ENCODE peak calls at places on chromosomes 1 and 21, in six cellular contexts. One of them, this sample, is unnamed.

GRCh38 chr1:151326619-151327222 is 495 bp downstream of the PI4KB start:
- DNase-seq in prostate gland: peak; percentile 15
- DNase-seq in heart right ventricle: no peak
- DNase-seq in heart left ventricle: peak; percentile 71
- DNase-seq in RWPE1: peak; percentile 67
- DNase-seq in HFFc6: no peak
- DNase-seq in this sample: peak; percentile 88

GRCh38 chr1:173353346-173353745 is 123.8 kb upstream of the PRDX6 start:
- DNase-seq in prostate gland: no peak
- DNase-seq in heart right ventricle: no peak
- DNase-seq in heart left ventricle: no peak
- DNase-seq in RWPE1: no peak
- DNase-seq in HFFc6: no peak
- DNase-seq in this sample: no peak

GRCh38 chr1:234250747-234251146 is 122.5 kb upstream of the COA6 start:
- DNase-seq in prostate gland: no peak
- DNase-seq in heart right ventricle: no peak
- DNase-seq in heart left ventricle: no peak
- DNase-seq in RWPE1: no peak
- DNase-seq in HFFc6: no peak
- DNase-seq in this sample: no peak

GRCh38 chr1:47371016-47371517 is 37.5 kb downstream of the CMPK1 start:
- DNase-seq in prostate gland: no peak
- DNase-seq in heart right ventricle: no peak
- DNase-seq in heart left ventricle: no peak
- DNase-seq in RWPE1: no peak
- DNase-seq in HFFc6: no peak
- DNase-seq in this sample: no peak

GRCh38 chr1:18962855-18963737 is 6.6 kb upstream of the IFFO2 start:
- DNase-seq in prostate gland: no peak
- DNase-seq in heart right ventricle: no peak
- DNase-seq in heart left ventricle: no peak
- DNase-seq in RWPE1: no peak
- DNase-seq in HFFc6: no peak
- DNase-seq in this sample: no peak

GRCh38 chr21:15638856-15639549 is 90.8 kb upstream of the USP25 start:
- DNase-seq in prostate gland: peak; percentile 89
- DNase-seq in heart right ventricle: no peak
- DNase-seq in heart left ventricle: no peak
- DNase-seq in RWPE1: peak; percentile 34
- DNase-seq in HFFc6: no peak
- DNase-seq in this sample: no peak

GRCh38 chr1:154534263-154534844 is 24.1 kb downstream of the UBE2Q1 start:
- DNase-seq in prostate gland: peak; percentile 32
- DNase-seq in heart right ventricle: no peak
- DNase-seq in heart left ventricle: no peak
- DNase-seq in RWPE1: peak; percentile 77
- DNase-seq in HFFc6: no peak
- DNase-seq in this sample: peak; percentile 38

GRCh38 chr1:145960468-145961108 is 2.8 kb upstream of the LIX1L start:
- DNase-seq in prostate gland: peak; percentile 63
- DNase-seq in heart right ventricle: peak; percentile 87
- DNase-seq in heart left ventricle: peak; percentile 90
- DNase-seq in RWPE1: no peak
- DNase-seq in HFFc6: peak; percentile 36
- DNase-seq in this sample: peak; percentile 42

GRCh38 chr1:10644307-10645128 is 151.9 kb downstream of the CASZ1 start:
- DNase-seq in prostate gland: no peak
- DNase-seq in heart right ventricle: no peak
- DNase-seq in heart left ventricle: no peak
- DNase-seq in RWPE1: peak; percentile 88
- DNase-seq in HFFc6: no peak
- DNase-seq in this sample: no peak

GRCh38 chr1:182169203-182169602 is 107.7 kb upstream of the ZNF648 start:
- DNase-seq in prostate gland: no peak
- DNase-seq in heart right ventricle: no peak
- DNase-seq in heart left ventricle: peak; percentile 34
- DNase-seq in RWPE1: no peak
- DNase-seq in HFFc6: no peak
- DNase-seq in this sample: no peak

GRCh38 chr1:183323849-183324683 is 94.1 kb downstream of the NMNAT2 start:
- DNase-seq in prostate gland: no peak
- DNase-seq in heart right ventricle: no peak
- DNase-seq in heart left ventricle: no peak
- DNase-seq in RWPE1: no peak
- DNase-seq in HFFc6: no peak
- DNase-seq in this sample: no peak

GRCh38 chr1:81118550-81118949 is 682.2 kb upstream of the ADGRL2 start:
- DNase-seq in prostate gland: no peak
- DNase-seq in heart right ventricle: no peak
- DNase-seq in heart left ventricle: no peak
- DNase-seq in RWPE1: peak; percentile 8
- DNase-seq in HFFc6: no peak
- DNase-seq in this sample: no peak

GRCh38 chr1:151776665-151777062 is 13.4 kb upstream of the MRPL9 start:
- DNase-seq in prostate gland: no peak
- DNase-seq in heart right ventricle: no peak
- DNase-seq in heart left ventricle: no peak
- DNase-seq in RWPE1: no peak
- DNase-seq in HFFc6: no peak
- DNase-seq in this sample: no peak

GRCh38 chr1:96236156-96236739 is 485.3 kb upstream of the PTBP2 start:
- DNase-seq in prostate gland: peak; percentile 12
- DNase-seq in heart right ventricle: no peak
- DNase-seq in heart left ventricle: no peak
- DNase-seq in RWPE1: peak; percentile 17
- DNase-seq in HFFc6: peak; percentile 55
- DNase-seq in this sample: peak; percentile 10

GRCh38 chr21:46055863-46056281 is 42.0 kb upstream of the COL6A2 start:
- DNase-seq in prostate gland: no peak
- DNase-seq in heart right ventricle: no peak
- DNase-seq in heart left ventricle: no peak
- DNase-seq in RWPE1: no peak
- DNase-seq in HFFc6: no peak
- DNase-seq in this sample: no peak

GRCh38 chr1:58783090-58783992 is 506 bp downstream of the JUN start:
- DNase-seq in prostate gland: peak; percentile 49
- DNase-seq in heart right ventricle: peak; percentile 66
- DNase-seq in heart left ventricle: peak; percentile 58
- DNase-seq in RWPE1: no peak
- DNase-seq in HFFc6: peak; percentile 43
- DNase-seq in this sample: peak; percentile 31

GRCh38 chr1:35298464-35298863 is 30.0 kb downstream of the ZMYM4 start:
- DNase-seq in prostate gland: peak; percentile 40
- DNase-seq in heart right ventricle: no peak
- DNase-seq in heart left ventricle: peak; percentile 23
- DNase-seq in RWPE1: peak; percentile 19
- DNase-seq in HFFc6: peak; percentile 21
- DNase-seq in this sample: peak; percentile 50

DNA sequence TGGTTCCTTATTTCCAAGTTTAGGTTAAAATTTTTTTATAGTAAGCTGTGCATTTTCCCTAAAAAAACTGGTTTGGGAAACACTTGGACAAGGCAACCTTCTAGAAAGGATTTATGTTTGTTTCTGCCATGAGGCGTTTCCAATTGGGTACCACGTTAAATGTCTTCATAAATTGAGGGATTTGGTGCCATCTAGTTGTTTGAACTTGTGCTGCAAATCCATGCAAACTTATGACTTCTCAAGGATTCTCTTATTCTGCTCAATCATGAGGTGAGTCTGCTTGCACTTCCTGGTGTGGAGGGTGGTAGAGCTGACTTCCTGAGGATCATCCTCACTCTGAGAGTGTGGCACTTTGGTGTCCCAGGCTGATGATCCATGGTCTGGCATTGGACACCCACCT is 123.3 kb downstream of the PCNX2 start:
- DNase-seq in prostate gland: peak; percentile 4
- DNase-seq in heart right ventricle: no peak
- DNase-seq in heart left ventricle: no peak
- DNase-seq in RWPE1: no peak
- DNase-seq in HFFc6: peak; percentile 11
- DNase-seq in this sample: no peak
- TF ChIP-seq CTCF in prostate gland: no peak
- TF ChIP-seq CTCF in heart right ventricle: peak; percentile 64
- TF ChIP-seq CTCF in heart left ventricle: peak; percentile 50
- TF ChIP-seq CTCF in RWPE1: no peak
- TF ChIP-seq CTCF in HFFc6: peak; percentile 52
- TF ChIP-seq CTCF in this sample: no peak

GRCh38 chr1:21629971-21630370 is 39.2 kb downstream of the RAP1GAP start:
- DNase-seq in prostate gland: no peak
- DNase-seq in heart right ventricle: no peak
- DNase-seq in heart left ventricle: no peak
- DNase-seq in RWPE1: no peak
- DNase-seq in HFFc6: no peak
- DNase-seq in this sample: no peak
- TF ChIP-seq CTCF in prostate gland: no peak
- TF ChIP-seq CTCF in heart right ventricle: no peak
- TF ChIP-seq CTCF in heart left ventricle: no peak
- TF ChIP-seq CTCF in RWPE1: no peak
- TF ChIP-seq CTCF in HFFc6: no peak
- TF ChIP-seq CTCF in this sample: no peak

DNA sequence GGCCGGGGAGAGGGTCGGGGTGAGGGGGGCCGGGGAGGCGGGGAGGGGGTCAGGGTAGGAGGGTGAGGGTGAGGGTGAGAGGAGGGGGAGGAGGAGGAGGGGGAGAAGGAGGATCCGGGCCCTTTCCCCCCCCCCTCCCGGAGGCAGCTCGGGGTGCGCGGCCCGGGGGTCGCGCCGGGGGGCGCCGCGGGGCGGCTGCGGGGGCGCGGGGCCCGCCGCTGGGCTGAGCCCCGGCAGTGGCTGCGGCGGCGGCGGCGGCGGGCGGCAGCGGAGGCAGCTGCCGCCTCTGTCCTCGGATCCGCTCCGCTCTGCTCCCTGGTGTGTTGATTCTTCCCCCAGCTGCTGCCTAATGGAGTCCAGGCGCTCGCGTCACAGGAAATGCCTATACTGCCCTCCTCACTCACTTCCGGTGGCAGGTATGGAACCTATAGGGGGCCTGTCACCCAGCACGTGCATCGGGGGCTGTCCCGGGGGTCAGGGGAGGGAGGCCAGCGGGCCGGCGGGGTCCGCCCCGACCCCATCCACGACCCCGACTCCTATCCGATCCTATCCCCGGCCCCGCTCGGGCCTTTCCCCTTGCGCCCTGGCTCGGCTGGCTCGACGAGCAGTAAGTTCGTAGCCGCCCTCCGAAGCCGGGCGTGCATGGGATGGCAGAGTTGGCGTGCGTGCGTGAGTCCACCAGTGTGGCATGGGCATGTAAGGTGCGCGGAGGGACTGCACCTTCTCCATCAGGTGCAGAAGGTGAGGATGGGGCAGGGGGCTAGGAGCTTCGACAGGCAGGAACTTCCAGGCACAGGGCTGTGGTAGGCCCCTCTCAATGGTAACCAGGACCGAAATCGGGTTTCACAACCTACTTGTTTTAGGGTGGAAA is at the start of gene WDR26:
- DNase-seq in prostate gland: peak; percentile 88
- DNase-seq in heart right ventricle: peak; percentile 74
- DNase-seq in heart left ventricle: peak; percentile 85
- DNase-seq in RWPE1: peak; percentile 86
- DNase-seq in HFFc6: peak; percentile 78
- DNase-seq in this sample: peak; percentile 94
- TF ChIP-seq CTCF in prostate gland: peak; percentile 33
- TF ChIP-seq CTCF in heart right ventricle: peak; percentile 31
- TF ChIP-seq CTCF in heart left ventricle: no peak
- TF ChIP-seq CTCF in RWPE1: no peak
- TF ChIP-seq CTCF in HFFc6: peak; percentile 41
- TF ChIP-seq CTCF in this sample: no peak

DNA sequence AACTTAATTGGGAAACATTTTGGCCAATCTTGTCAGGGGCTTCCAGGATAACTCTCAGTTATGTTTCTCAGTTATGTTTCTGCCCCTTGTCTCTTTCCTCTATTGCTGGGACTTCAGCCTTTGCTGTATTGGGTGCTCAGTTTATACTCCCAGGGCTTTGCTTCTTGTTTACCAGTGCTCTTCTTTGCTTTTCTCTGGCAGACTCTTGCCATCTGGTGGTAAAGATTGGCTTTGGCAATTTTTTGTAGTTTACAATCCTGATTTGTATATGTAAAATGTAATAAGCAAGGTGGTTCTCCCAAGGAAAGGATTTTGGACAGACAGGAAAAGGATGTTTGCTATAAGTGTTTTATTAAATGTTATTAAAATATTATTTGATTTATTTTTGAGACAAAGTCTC is 37.9 kb downstream of the FABP3 start:
- DNase-seq in prostate gland: peak; percentile 36
- DNase-seq in heart right ventricle: no peak
- DNase-seq in heart left ventricle: no peak
- DNase-seq in RWPE1: peak; percentile 46
- DNase-seq in HFFc6: peak; percentile 60
- DNase-seq in this sample: peak; percentile 35
- TF ChIP-seq CTCF in prostate gland: peak; percentile 75
- TF ChIP-seq CTCF in heart right ventricle: peak; percentile 53
- TF ChIP-seq CTCF in heart left ventricle: peak; percentile 45
- TF ChIP-seq CTCF in RWPE1: peak; percentile 61
- TF ChIP-seq CTCF in HFFc6: peak; percentile 77
- TF ChIP-seq CTCF in this sample: peak; percentile 56

GRCh38 chr1:8398677-8399076 is 80.8 kb downstream of the SLC45A1 start:
- DNase-seq in prostate gland: no peak
- DNase-seq in heart right ventricle: no peak
- DNase-seq in heart left ventricle: no peak
- DNase-seq in RWPE1: no peak
- DNase-seq in HFFc6: no peak
- DNase-seq in this sample: no peak
- TF ChIP-seq CTCF in prostate gland: no peak
- TF ChIP-seq CTCF in heart right ventricle: no peak
- TF ChIP-seq CTCF in heart left ventricle: no peak
- TF ChIP-seq CTCF in RWPE1: no peak
- TF ChIP-seq CTCF in HFFc6: peak; percentile 47
- TF ChIP-seq CTCF in this sample: no peak